ENCODE peak calls at places on chromosome 11, in nine cellular contexts. N, J, G, S, D, T, X, K and Y are unnamed samples.

GRCh38 chr11:30818721-30819120 is 232.6 kb upstream of the MPPED2 start:
- DNase-seq in S (no peak), K (no peak), T (no peak), N (no peak), X (no peak), J (no peak), D (no peak), G (no peak), Y (no peak)

GRCh38 chr11:75850787-75851186 is 35.8 kb downstream of the UVRAG start:
- DNase-seq in D (no peak), G (no peak), S (no peak), K (no peak), N (no peak), J (no peak), T (no peak), X (peak; percentile 29), Y (no peak)

GRCh38 chr11:13105237-13105844 is 96.2 kb downstream of the RASSF10 start:
- DNase-seq in X (no peak), D (no peak), K (no peak), G (no peak), S (no peak), T (no peak), J (no peak), N (peak; percentile 43), Y (no peak)

GRCh38 chr11:123321641-123322040 is 108.4 kb upstream of the GRAMD1B start:
- DNase-seq in T (no peak), K (peak; percentile 23), J (no peak), N (no peak), D (no peak), X (no peak), S (no peak), G (no peak), Y (no peak)

GRCh38 chr11:110069158-110069737 is 23.9 kb upstream of the ZC3H12C start:
- DNase-seq in T (no peak), G (no peak), X (no peak), N (peak; percentile 66), J (no peak), D (peak; percentile 46), S (no peak), K (no peak), Y (no peak)

GRCh38 chr11:64317325-64317960 is at the start of gene TRMT112:
- DNase-seq in J (peak; percentile 96), D (peak; percentile 86), S (peak; percentile 84), X (peak; percentile 95), T (peak; percentile 99), N (peak; percentile 98), K (peak; percentile 96), G (peak; percentile 92), Y (peak; percentile 98)

GRCh38 chr11:102900346-102900745 is 25.6 kb upstream of the MMP12 start:
- DNase-seq in S (no peak), X (no peak), G (no peak), K (no peak), N (no peak), J (no peak), D (no peak), T (no peak), Y (no peak)

GRCh38 chr11:117909611-117910382 is 19.4 kb downstream of the TMPRSS13 start:
- DNase-seq in J (no peak), S (no peak), N (no peak), D (no peak), G (no peak), X (no peak), T (no peak), K (no peak), Y (no peak)